ENCODE peak calls at places on chromosomes 7 and 10, in four cellular contexts. Y, M, E and C are unnamed samples.

GRCh38 chr10:26475448-26475847 is 37.3 kb downstream of the APBB1IP start:
- DNase-seq in Y (no peak), M (no peak), E (no peak), C (no peak)

GRCh38 chr10:126911301-126911700 is 6.1 kb downstream of the DOCK1 start:
- DNase-seq in Y (no peak), M (no peak), E (no peak), C (no peak)

GRCh38 chr7:141342664-141343400 is 208.4 kb upstream of the AGK start:
- DNase-seq in Y (no peak), M (no peak), E (no peak), C (no peak)

GRCh38 chr10:11612004-11613001 is 853 bp upstream of the USP6NL start:
- DNase-seq in Y (no peak), M (peak), E (no peak), C (no peak)

GRCh38 chr10:19144206-19144605 is 95.6 kb downstream of the MALRD1 start:
- DNase-seq in Y (no peak), M (no peak), E (no peak), C (no peak)

GRCh38 chr7:137454169-137455166 is 110.9 kb upstream of the PTN start:
- DNase-seq in Y (peak), M (peak), E (no peak), C (peak)

GRCh38 chr7:30923774-30924413 is 12.2 kb downstream of the AQP1 start:
- DNase-seq in Y (no peak), M (no peak), E (peak), C (no peak)

GRCh38 chr7:137977173-137977572 is 24.7 kb downstream of the CREB3L2 start:
- DNase-seq in Y (no peak), M (no peak), E (no peak), C (no peak)

GRCh38 chr7:23863209-23863798 is 153.3 kb downstream of the STK31 start:
- DNase-seq in Y (peak), M (peak), E (peak), C (peak)

GRCh38 chr10:83606275-83606674 is 533.0 kb upstream of the GHITM start:
- DNase-seq in Y (no peak), M (no peak), E (no peak), C (no peak)

GRCh38 chr7:41890631-41891265 is 187.9 kb upstream of the INHBA start:
- DNase-seq in Y (no peak), M (no peak), E (no peak), C (no peak)

GRCh38 chr10:78365711-78366110 is 332.0 kb downstream of the RPS24 start:
- DNase-seq in Y (no peak), M (no peak), E (no peak), C (no peak)

DNA sequence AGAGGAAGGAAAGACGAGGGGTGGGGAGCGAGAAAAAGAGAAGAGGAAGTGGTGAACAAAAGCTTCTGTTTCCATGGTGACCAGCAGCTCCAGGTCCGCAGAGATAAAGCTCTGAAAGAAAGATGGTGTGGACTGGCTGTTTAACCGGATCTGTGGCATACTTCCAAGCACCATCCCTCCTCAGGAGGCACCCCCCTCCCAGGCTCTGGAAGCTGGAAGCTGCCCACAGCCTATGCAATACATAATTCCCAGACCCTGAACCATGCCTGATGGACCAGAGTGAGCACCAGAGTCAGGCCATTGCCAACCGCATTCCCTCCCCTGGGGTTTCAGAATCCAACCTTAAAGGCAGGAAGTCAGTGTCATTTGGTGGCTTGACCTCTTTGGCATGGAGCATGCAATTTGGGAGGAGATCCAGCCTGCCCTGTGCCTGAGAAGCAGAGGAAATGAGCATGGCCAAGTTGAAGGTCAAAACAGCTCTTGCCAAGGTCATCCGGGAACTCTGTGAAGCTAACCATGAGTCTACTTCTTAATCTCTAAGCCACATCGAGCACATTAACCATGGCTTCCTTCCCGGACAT is 22.2 kb upstream of the CPXM2 start:
- DNase-seq in Y (no peak), M (peak), E (no peak), C (no peak)
- TF ChIP-seq ELF4 in Y (no peak), M (no peak), E (no peak), C (no peak)

DNA sequence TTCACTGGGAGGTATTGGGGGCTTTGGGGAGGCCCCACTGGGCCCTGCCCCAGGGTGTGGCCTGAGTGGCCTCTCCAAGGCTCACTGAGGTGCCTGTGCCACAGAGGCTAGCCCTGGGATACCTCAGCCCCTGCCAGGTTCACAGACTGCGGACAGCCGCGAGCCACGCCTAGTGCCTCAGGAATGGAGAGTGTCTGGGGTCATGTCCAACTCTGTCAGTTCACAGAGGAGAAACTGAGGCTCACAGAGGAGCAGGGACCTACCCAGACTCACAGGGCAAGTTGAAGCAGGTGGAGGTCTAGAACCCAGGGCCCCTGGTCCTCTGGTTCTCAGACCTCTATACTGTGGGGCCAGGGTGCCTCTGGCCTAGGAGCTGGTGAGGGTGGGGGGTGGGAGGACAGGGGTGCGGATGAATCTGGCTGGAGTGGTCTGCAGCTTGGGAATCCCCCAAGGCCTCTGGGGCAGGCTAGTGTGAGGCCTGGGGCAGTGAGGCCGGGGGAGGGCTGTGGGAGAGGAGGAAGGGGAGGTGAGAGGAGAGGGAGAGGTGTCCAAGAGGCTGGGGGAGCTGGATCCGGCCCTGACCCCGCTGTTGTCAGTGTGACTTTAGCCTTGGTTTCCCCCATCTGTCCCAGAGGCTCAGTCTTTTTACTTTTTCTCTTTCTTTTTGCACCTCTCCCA is 20.0 kb downstream of the NEURL1 start:
- DNase-seq in Y (no peak), M (no peak), E (no peak), C (peak)
- TF ChIP-seq ELF4 in Y (no peak), M (no peak), E (no peak), C (no peak)

DNA sequence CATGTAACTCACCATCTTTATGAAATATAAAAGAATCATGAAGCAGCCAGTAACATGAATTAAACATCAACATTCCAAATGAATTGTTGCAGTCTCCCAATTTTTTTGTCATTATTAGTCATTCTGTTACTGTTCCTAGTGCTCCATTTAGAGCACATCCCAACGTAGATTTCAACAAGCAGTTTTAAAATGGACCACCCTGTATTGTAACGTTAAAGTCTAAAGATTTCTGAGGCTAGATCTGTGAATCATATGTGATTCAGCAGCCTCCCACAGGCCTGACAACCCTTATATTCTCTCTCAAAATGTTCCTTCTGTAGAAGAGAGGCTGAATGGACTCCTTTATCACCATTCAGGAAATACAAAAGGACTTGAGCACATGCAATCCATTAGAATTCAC is 81.4 kb downstream of the CACNA2D1 start:
- DNase-seq in Y (no peak), M (no peak), E (no peak), C (no peak)
- TF ChIP-seq ELF4 in Y (no peak), M (no peak), E (no peak), C (no peak)

DNA sequence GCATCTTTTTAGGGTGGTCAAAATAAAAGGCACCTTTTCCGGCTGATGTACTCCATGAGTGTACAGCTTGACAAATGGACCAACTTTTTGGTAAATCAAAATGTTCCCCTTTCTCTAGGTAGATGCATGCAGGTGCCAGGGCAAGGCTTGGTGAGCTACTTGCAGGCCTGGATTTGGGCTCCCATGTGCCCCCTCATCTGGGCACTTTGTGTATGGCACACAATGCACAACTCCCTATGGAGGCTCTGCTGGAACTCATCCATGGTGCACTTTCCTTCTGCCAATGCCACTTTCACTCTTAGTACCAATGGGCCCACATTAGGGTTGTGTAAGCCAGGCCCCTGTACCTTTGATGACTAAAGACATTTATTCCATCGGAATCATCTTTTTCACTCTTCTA is 300.8 kb downstream of the SDHAF3 start:
- DNase-seq in Y (no peak), M (no peak), E (peak), C (no peak)
- TF ChIP-seq ELF4 in Y (no peak), M (no peak), E (no peak), C (no peak)

DNA sequence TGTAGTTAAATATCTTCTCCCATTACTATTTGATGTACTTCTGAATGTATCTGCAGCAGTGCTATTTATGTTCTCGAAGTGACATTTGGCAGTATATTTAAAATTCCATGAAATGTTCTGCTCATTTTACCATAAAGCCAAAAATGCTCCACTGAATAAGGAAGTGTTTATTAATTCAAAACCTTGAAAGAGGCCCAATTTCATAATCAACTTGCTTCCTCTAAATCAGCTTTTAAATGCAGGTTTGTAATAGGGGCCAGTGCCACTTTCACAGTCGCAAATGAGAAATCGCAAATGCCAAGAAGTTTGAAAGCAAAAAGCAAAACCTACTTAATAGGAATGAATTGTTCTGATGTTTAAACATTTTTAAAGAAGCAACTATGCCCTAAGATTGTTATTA is 11.4 kb downstream of the NHLRC2 start:
- DNase-seq in Y (no peak), M (no peak), E (no peak), C (no peak)
- TF ChIP-seq ELF4 in Y (no peak), M (no peak), E (no peak), C (no peak)

GRCh38 chr7:130421685-130422084 is 19.1 kb downstream of the CEP41 start:
- DNase-seq in Y (no peak), M (no peak), E (no peak), C (no peak)
- TF ChIP-seq ELF4 in Y (no peak), M (no peak), E (no peak), C (no peak)